ENCODE peak calls at places on chromosomes 1 and 21, in nine cellular contexts. One of them, this sample, is unnamed.

GRCh38 chr1:51236548-51237312 is 657 bp downstream of the RNF11 start:
- DNase-seq in occipital lobe: peak
- DNase-seq in stimulated activated CD4-positive, alpha-beta T cell treated with anti-CD3 and anti-CD28 coated beads, Interleukin-4, amount 100 ng/mL, for 4 hours: peak
- DNase-seq in tibial nerve: peak
- DNase-seq in SJSA1: peak
- DNase-seq in NCI-H1092: no peak
- DNase-seq in ureter: peak
- DNase-seq in left ventricle myocardium inferior: peak
- DNase-seq in omental fat pad: no peak
- DNase-seq in this sample: peak

GRCh38 chr1:232422098-232422497 is 207.8 kb downstream of the SIPA1L2 start:
- DNase-seq in occipital lobe: no peak
- DNase-seq in tibial nerve: no peak
- DNase-seq in ureter: no peak
- DNase-seq in NCI-H1092: no peak
- DNase-seq in left ventricle myocardium inferior: no peak
- DNase-seq in omental fat pad: no peak
- DNase-seq in SJSA1: no peak
- DNase-seq in stimulated activated CD4-positive, alpha-beta T cell treated with anti-CD3 and anti-CD28 coated beads, Interleukin-4, amount 100 ng/mL, for 4 hours: no peak
- DNase-seq in this sample: no peak

GRCh38 chr1:94081566-94082344 is 39.2 kb downstream of the ABCA4 start:
- DNase-seq in tibial nerve: no peak
- DNase-seq in ureter: no peak
- DNase-seq in SJSA1: no peak
- DNase-seq in NCI-H1092: no peak
- DNase-seq in left ventricle myocardium inferior: no peak
- DNase-seq in omental fat pad: no peak
- DNase-seq in stimulated activated CD4-positive, alpha-beta T cell treated with anti-CD3 and anti-CD28 coated beads, Interleukin-4, amount 100 ng/mL, for 4 hours: no peak
- DNase-seq in occipital lobe: no peak
- DNase-seq in this sample: no peak

GRCh38 chr1:177830531-177830930 is 139.3 kb downstream of the SEC16B start:
- DNase-seq in SJSA1: no peak
- DNase-seq in omental fat pad: no peak
- DNase-seq in stimulated activated CD4-positive, alpha-beta T cell treated with anti-CD3 and anti-CD28 coated beads, Interleukin-4, amount 100 ng/mL, for 4 hours: no peak
- DNase-seq in NCI-H1092: no peak
- DNase-seq in ureter: no peak
- DNase-seq in tibial nerve: no peak
- DNase-seq in occipital lobe: no peak
- DNase-seq in left ventricle myocardium inferior: no peak
- DNase-seq in this sample: no peak

GRCh38 chr1:226410958-226411357 is 3.1 kb upstream of the PARP1 start:
- DNase-seq in occipital lobe: no peak
- DNase-seq in omental fat pad: no peak
- DNase-seq in stimulated activated CD4-positive, alpha-beta T cell treated with anti-CD3 and anti-CD28 coated beads, Interleukin-4, amount 100 ng/mL, for 4 hours: no peak
- DNase-seq in SJSA1: no peak
- DNase-seq in tibial nerve: no peak
- DNase-seq in left ventricle myocardium inferior: no peak
- DNase-seq in ureter: no peak
- DNase-seq in NCI-H1092: no peak
- DNase-seq in this sample: no peak

GRCh38 chr1:231636157-231636556 is 9.6 kb downstream of the DISC1 start:
- DNase-seq in occipital lobe: peak
- DNase-seq in left ventricle myocardium inferior: no peak
- DNase-seq in stimulated activated CD4-positive, alpha-beta T cell treated with anti-CD3 and anti-CD28 coated beads, Interleukin-4, amount 100 ng/mL, for 4 hours: no peak
- DNase-seq in SJSA1: peak
- DNase-seq in NCI-H1092: no peak
- DNase-seq in ureter: no peak
- DNase-seq in omental fat pad: no peak
- DNase-seq in tibial nerve: no peak
- DNase-seq in this sample: no peak

GRCh38 chr1:24117722-24118409 is 5.9 kb upstream of the MYOM3 start:
- DNase-seq in tibial nerve: no peak
- DNase-seq in ureter: no peak
- DNase-seq in stimulated activated CD4-positive, alpha-beta T cell treated with anti-CD3 and anti-CD28 coated beads, Interleukin-4, amount 100 ng/mL, for 4 hours: no peak
- DNase-seq in omental fat pad: no peak
- DNase-seq in SJSA1: no peak
- DNase-seq in left ventricle myocardium inferior: no peak
- DNase-seq in NCI-H1092: no peak
- DNase-seq in occipital lobe: no peak
- DNase-seq in this sample: no peak

GRCh38 chr1:151238467-151238739 is 16.1 kb upstream of the PSMD4 start:
- DNase-seq in stimulated activated CD4-positive, alpha-beta T cell treated with anti-CD3 and anti-CD28 coated beads, Interleukin-4, amount 100 ng/mL, for 4 hours: no peak
- DNase-seq in omental fat pad: no peak
- DNase-seq in SJSA1: no peak
- DNase-seq in occipital lobe: peak
- DNase-seq in tibial nerve: no peak
- DNase-seq in ureter: no peak
- DNase-seq in NCI-H1092: no peak
- DNase-seq in left ventricle myocardium inferior: no peak
- DNase-seq in this sample: no peak

GRCh38 chr1:77655431-77655974 is 27.0 kb downstream of the ZZZ3 start:
- DNase-seq in ureter: no peak
- DNase-seq in NCI-H1092: peak
- DNase-seq in tibial nerve: no peak
- DNase-seq in SJSA1: no peak
- DNase-seq in occipital lobe: no peak
- DNase-seq in stimulated activated CD4-positive, alpha-beta T cell treated with anti-CD3 and anti-CD28 coated beads, Interleukin-4, amount 100 ng/mL, for 4 hours: no peak
- DNase-seq in left ventricle myocardium inferior: no peak
- DNase-seq in omental fat pad: no peak
- DNase-seq in this sample: no peak

GRCh38 chr1:154746620-154747299 is 123.3 kb downstream of the KCNN3 start:
- DNase-seq in stimulated activated CD4-positive, alpha-beta T cell treated with anti-CD3 and anti-CD28 coated beads, Interleukin-4, amount 100 ng/mL, for 4 hours: no peak
- DNase-seq in SJSA1: no peak
- DNase-seq in omental fat pad: no peak
- DNase-seq in tibial nerve: no peak
- DNase-seq in left ventricle myocardium inferior: no peak
- DNase-seq in NCI-H1092: no peak
- DNase-seq in ureter: no peak
- DNase-seq in occipital lobe: no peak
- DNase-seq in this sample: no peak

GRCh38 chr1:54965624-54966340 is 14.6 kb upstream of the TMEM61 start:
- DNase-seq in tibial nerve: peak
- DNase-seq in occipital lobe: no peak
- DNase-seq in stimulated activated CD4-positive, alpha-beta T cell treated with anti-CD3 and anti-CD28 coated beads, Interleukin-4, amount 100 ng/mL, for 4 hours: no peak
- DNase-seq in NCI-H1092: no peak
- DNase-seq in omental fat pad: no peak
- DNase-seq in left ventricle myocardium inferior: peak
- DNase-seq in ureter: no peak
- DNase-seq in SJSA1: peak
- DNase-seq in this sample: no peak

GRCh38 chr21:25837545-25838263 is 102.9 kb downstream of the GABPA start:
- DNase-seq in tibial nerve: no peak
- DNase-seq in left ventricle myocardium inferior: no peak
- DNase-seq in ureter: no peak
- DNase-seq in SJSA1: peak
- DNase-seq in stimulated activated CD4-positive, alpha-beta T cell treated with anti-CD3 and anti-CD28 coated beads, Interleukin-4, amount 100 ng/mL, for 4 hours: no peak
- DNase-seq in occipital lobe: no peak
- DNase-seq in omental fat pad: no peak
- DNase-seq in NCI-H1092: no peak
- DNase-seq in this sample: no peak

GRCh38 chr1:8473121-8473891 is 155.4 kb downstream of the SLC45A1 start:
- DNase-seq in stimulated activated CD4-positive, alpha-beta T cell treated with anti-CD3 and anti-CD28 coated beads, Interleukin-4, amount 100 ng/mL, for 4 hours: no peak
- DNase-seq in omental fat pad: no peak
- DNase-seq in NCI-H1092: no peak
- DNase-seq in tibial nerve: no peak
- DNase-seq in ureter: no peak
- DNase-seq in left ventricle myocardium inferior: no peak
- DNase-seq in occipital lobe: no peak
- DNase-seq in SJSA1: no peak
- DNase-seq in this sample: no peak

GRCh38 chr1:110634455-110635281 is 28.5 kb upstream of the KCNA2 start:
- DNase-seq in stimulated activated CD4-positive, alpha-beta T cell treated with anti-CD3 and anti-CD28 coated beads, Interleukin-4, amount 100 ng/mL, for 4 hours: peak
- DNase-seq in left ventricle myocardium inferior: peak
- DNase-seq in tibial nerve: peak
- DNase-seq in SJSA1: no peak
- DNase-seq in omental fat pad: no peak
- DNase-seq in NCI-H1092: no peak
- DNase-seq in ureter: peak
- DNase-seq in occipital lobe: peak
- DNase-seq in this sample: peak

GRCh38 chr1:59139396-59139795 is 157.5 kb upstream of the FGGY start:
- DNase-seq in SJSA1: no peak
- DNase-seq in tibial nerve: no peak
- DNase-seq in left ventricle myocardium inferior: peak
- DNase-seq in occipital lobe: no peak
- DNase-seq in ureter: no peak
- DNase-seq in stimulated activated CD4-positive, alpha-beta T cell treated with anti-CD3 and anti-CD28 coated beads, Interleukin-4, amount 100 ng/mL, for 4 hours: no peak
- DNase-seq in NCI-H1092: no peak
- DNase-seq in omental fat pad: no peak
- DNase-seq in this sample: no peak

GRCh38 chr1:53894644-53895043 is 657 bp downstream of the DIO1 start:
- DNase-seq in SJSA1: no peak
- DNase-seq in omental fat pad: no peak
- DNase-seq in stimulated activated CD4-positive, alpha-beta T cell treated with anti-CD3 and anti-CD28 coated beads, Interleukin-4, amount 100 ng/mL, for 4 hours: no peak
- DNase-seq in left ventricle myocardium inferior: no peak
- DNase-seq in NCI-H1092: no peak
- DNase-seq in occipital lobe: no peak
- DNase-seq in ureter: no peak
- DNase-seq in tibial nerve: no peak
- DNase-seq in this sample: no peak

GRCh38 chr1:78667939-78668338 is 18.3 kb downstream of the IFI44 start:
- DNase-seq in occipital lobe: no peak
- DNase-seq in omental fat pad: no peak
- DNase-seq in left ventricle myocardium inferior: no peak
- DNase-seq in stimulated activated CD4-positive, alpha-beta T cell treated with anti-CD3 and anti-CD28 coated beads, Interleukin-4, amount 100 ng/mL, for 4 hours: no peak
- DNase-seq in tibial nerve: no peak
- DNase-seq in SJSA1: no peak
- DNase-seq in NCI-H1092: no peak
- DNase-seq in ureter: no peak
- DNase-seq in this sample: no peak

GRCh38 chr1:89850844-89851410 is 30.1 kb downstream of the LRRC8D start:
- DNase-seq in stimulated activated CD4-positive, alpha-beta T cell treated with anti-CD3 and anti-CD28 coated beads, Interleukin-4, amount 100 ng/mL, for 4 hours: no peak
- DNase-seq in occipital lobe: no peak
- DNase-seq in left ventricle myocardium inferior: no peak
- DNase-seq in ureter: no peak
- DNase-seq in SJSA1: no peak
- DNase-seq in tibial nerve: no peak
- DNase-seq in omental fat pad: no peak
- DNase-seq in NCI-H1092: no peak
- DNase-seq in this sample: no peak

GRCh38 chr1:40692429-40692905 is 963 bp downstream of the NFYC start:
- DNase-seq in occipital lobe: peak
- DNase-seq in stimulated activated CD4-positive, alpha-beta T cell treated with anti-CD3 and anti-CD28 coated beads, Interleukin-4, amount 100 ng/mL, for 4 hours: no peak
- DNase-seq in ureter: no peak
- DNase-seq in tibial nerve: no peak
- DNase-seq in SJSA1: no peak
- DNase-seq in omental fat pad: no peak
- DNase-seq in NCI-H1092: no peak
- DNase-seq in left ventricle myocardium inferior: no peak
- DNase-seq in this sample: no peak

GRCh38 chr1:9044241-9044640 is 18.0 kb upstream of the SLC2A7 start:
- DNase-seq in tibial nerve: no peak
- DNase-seq in left ventricle myocardium inferior: no peak
- DNase-seq in omental fat pad: no peak
- DNase-seq in NCI-H1092: no peak
- DNase-seq in stimulated activated CD4-positive, alpha-beta T cell treated with anti-CD3 and anti-CD28 coated beads, Interleukin-4, amount 100 ng/mL, for 4 hours: no peak
- DNase-seq in ureter: no peak
- DNase-seq in SJSA1: no peak
- DNase-seq in occipital lobe: no peak
- DNase-seq in this sample: no peak

GRCh38 chr1:87715052-87715451 is 386.4 kb downstream of the LMO4 start:
- DNase-seq in SJSA1: no peak
- DNase-seq in NCI-H1092: no peak
- DNase-seq in occipital lobe: no peak
- DNase-seq in left ventricle myocardium inferior: no peak
- DNase-seq in omental fat pad: no peak
- DNase-seq in tibial nerve: no peak
- DNase-seq in stimulated activated CD4-positive, alpha-beta T cell treated with anti-CD3 and anti-CD28 coated beads, Interleukin-4, amount 100 ng/mL, for 4 hours: no peak
- DNase-seq in ureter: no peak
- DNase-seq in this sample: no peak

GRCh38 chr1:228352677-228353481 is 53.8 kb downstream of the TRIM11 start:
- DNase-seq in tibial nerve: no peak
- DNase-seq in ureter: no peak
- DNase-seq in SJSA1: no peak
- DNase-seq in left ventricle myocardium inferior: peak
- DNase-seq in occipital lobe: no peak
- DNase-seq in NCI-H1092: no peak
- DNase-seq in omental fat pad: no peak
- DNase-seq in stimulated activated CD4-positive, alpha-beta T cell treated with anti-CD3 and anti-CD28 coated beads, Interleukin-4, amount 100 ng/mL, for 4 hours: no peak
- DNase-seq in this sample: no peak

GRCh38 chr21:17613242-17613676 is 558 bp upstream of the BTG3 start:
- DNase-seq in omental fat pad: peak
- DNase-seq in SJSA1: no peak
- DNase-seq in stimulated activated CD4-positive, alpha-beta T cell treated with anti-CD3 and anti-CD28 coated beads, Interleukin-4, amount 100 ng/mL, for 4 hours: no peak
- DNase-seq in NCI-H1092: peak
- DNase-seq in tibial nerve: peak
- DNase-seq in occipital lobe: no peak
- DNase-seq in left ventricle myocardium inferior: no peak
- DNase-seq in ureter: peak
- DNase-seq in this sample: peak

GRCh38 chr1:189637041-189637440 is 840.6 kb downstream of the BRINP3 start:
- DNase-seq in left ventricle myocardium inferior: no peak
- DNase-seq in tibial nerve: no peak
- DNase-seq in SJSA1: no peak
- DNase-seq in ureter: no peak
- DNase-seq in NCI-H1092: no peak
- DNase-seq in stimulated activated CD4-positive, alpha-beta T cell treated with anti-CD3 and anti-CD28 coated beads, Interleukin-4, amount 100 ng/mL, for 4 hours: no peak
- DNase-seq in omental fat pad: no peak
- DNase-seq in occipital lobe: no peak
- DNase-seq in this sample: no peak

GRCh38 chr1:236642763-236643162 is 38.4 kb upstream of the HEATR1 start:
- DNase-seq in left ventricle myocardium inferior: no peak
- DNase-seq in NCI-H1092: no peak
- DNase-seq in tibial nerve: no peak
- DNase-seq in stimulated activated CD4-positive, alpha-beta T cell treated with anti-CD3 and anti-CD28 coated beads, Interleukin-4, amount 100 ng/mL, for 4 hours: no peak
- DNase-seq in ureter: no peak
- DNase-seq in omental fat pad: no peak
- DNase-seq in occipital lobe: no peak
- DNase-seq in SJSA1: no peak
- DNase-seq in this sample: no peak